ENCODE peak calls at places on chromosomes 11 and 22, in five cellular contexts. One of them, this sample, is unnamed.

GRCh38 chr11:79219186-79220045 is 221.4 kb downstream of the TENM4 start:
- DNase-seq in gastrocnemius medialis: no peak
- DNase-seq in PC-9: no peak
- DNase-seq in ovary: no peak
- DNase-seq in MM.1S: no peak
- DNase-seq in this sample: no peak

GRCh38 chr22:32457031-32457430 is 7.2 kb downstream of the BPIFC start:
- DNase-seq in gastrocnemius medialis: no peak
- DNase-seq in PC-9: no peak
- DNase-seq in ovary: no peak
- DNase-seq in MM.1S: no peak
- DNase-seq in this sample: no peak

GRCh38 chr11:12478743-12479142 is 101.4 kb downstream of the PARVA start:
- DNase-seq in gastrocnemius medialis: no peak
- DNase-seq in PC-9: no peak
- DNase-seq in ovary: no peak
- DNase-seq in MM.1S: no peak
- DNase-seq in this sample: no peak

GRCh38 chr11:1231396-1232327 is 8.8 kb downstream of the MUC5B start:
- DNase-seq in gastrocnemius medialis: no peak
- DNase-seq in PC-9: no peak
- DNase-seq in ovary: no peak
- DNase-seq in MM.1S: no peak
- DNase-seq in this sample: no peak

GRCh38 chr11:14075118-14075601 is 112.6 kb downstream of the SPON1 start:
- DNase-seq in gastrocnemius medialis: no peak
- DNase-seq in PC-9: peak; percentile 47
- DNase-seq in ovary: no peak
- DNase-seq in MM.1S: no peak
- DNase-seq in this sample: no peak

GRCh38 chr11:44731685-44732411 is 5.1 kb downstream of the TSPAN18 start:
- DNase-seq in gastrocnemius medialis: no peak
- DNase-seq in PC-9: no peak
- DNase-seq in ovary: no peak
- DNase-seq in MM.1S: no peak
- DNase-seq in this sample: no peak

GRCh38 chr22:23182289-23183106 is 2.2 kb downstream of the BCR start:
- DNase-seq in gastrocnemius medialis: no peak
- DNase-seq in PC-9: peak; percentile 97
- DNase-seq in ovary: no peak
- DNase-seq in MM.1S: peak; percentile 82
- DNase-seq in this sample: no peak

GRCh38 chr11:76793834-76794291 is 10.7 kb downstream of the TSKU start:
- DNase-seq in gastrocnemius medialis: no peak
- DNase-seq in PC-9: no peak
- DNase-seq in ovary: no peak
- DNase-seq in MM.1S: no peak
- DNase-seq in this sample: no peak

GRCh38 chr11:108269583-108269982 is 46.7 kb downstream of the ATM start:
- DNase-seq in gastrocnemius medialis: no peak
- DNase-seq in PC-9: no peak
- DNase-seq in ovary: no peak
- DNase-seq in MM.1S: no peak
- DNase-seq in this sample: no peak

GRCh38 chr11:79973701-79974626 is 533.1 kb upstream of the TENM4 start:
- DNase-seq in gastrocnemius medialis: peak; percentile 14
- DNase-seq in PC-9: no peak
- DNase-seq in ovary: no peak
- DNase-seq in MM.1S: no peak
- DNase-seq in this sample: no peak

GRCh38 chr11:67262731-67263675 is 3.3 kb upstream of the GRK2 start:
- DNase-seq in gastrocnemius medialis: peak; percentile 74
- DNase-seq in PC-9: peak; percentile 64
- DNase-seq in ovary: peak; percentile 85
- DNase-seq in MM.1S: peak; percentile 76
- DNase-seq in this sample: peak; percentile 83

GRCh38 chr11:67261942-67262681 is 4.2 kb upstream of the GRK2 start:
- DNase-seq in gastrocnemius medialis: no peak
- DNase-seq in PC-9: no peak
- DNase-seq in ovary: peak; percentile 28
- DNase-seq in MM.1S: no peak
- DNase-seq in this sample: no peak

GRCh38 chr11:67264260-67264659 is 2.0 kb upstream of the GRK2 start:
- DNase-seq in gastrocnemius medialis: no peak
- DNase-seq in PC-9: no peak
- DNase-seq in ovary: no peak
- DNase-seq in MM.1S: no peak
- DNase-seq in this sample: no peak

GRCh38 chr11:67260406-67260805 is 5.9 kb upstream of the GRK2 start:
- DNase-seq in gastrocnemius medialis: no peak
- DNase-seq in PC-9: no peak
- DNase-seq in ovary: no peak
- DNase-seq in MM.1S: no peak
- DNase-seq in this sample: no peak

DNA sequence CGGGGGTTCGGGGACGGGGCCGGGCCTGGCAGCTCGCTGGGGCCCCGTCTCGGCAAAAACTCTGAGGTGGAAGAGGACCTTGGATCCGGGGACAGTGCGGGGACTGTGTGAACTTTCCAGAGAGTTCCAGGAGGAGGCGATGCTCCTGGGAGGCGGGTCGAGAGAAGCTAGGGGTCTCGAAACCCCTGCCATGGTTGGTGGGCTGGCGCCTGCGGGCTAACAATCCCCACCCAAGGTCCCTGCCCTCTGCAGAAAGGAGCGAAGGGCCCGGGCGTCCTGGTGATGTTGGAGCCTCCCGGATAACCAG is 4.7 kb upstream of the GRK2 start:
- DNase-seq in gastrocnemius medialis: no peak
- DNase-seq in PC-9: no peak
- DNase-seq in ovary: no peak
- DNase-seq in MM.1S: no peak
- DNase-seq in this sample: no peak
- TF ChIP-seq CTCF in gastrocnemius medialis: no peak
- TF ChIP-seq CTCF in PC-9: no peak
- TF ChIP-seq CTCF in ovary: no peak
- TF ChIP-seq CTCF in MM.1S: no peak
- TF ChIP-seq CTCF in this sample: no peak

DNA sequence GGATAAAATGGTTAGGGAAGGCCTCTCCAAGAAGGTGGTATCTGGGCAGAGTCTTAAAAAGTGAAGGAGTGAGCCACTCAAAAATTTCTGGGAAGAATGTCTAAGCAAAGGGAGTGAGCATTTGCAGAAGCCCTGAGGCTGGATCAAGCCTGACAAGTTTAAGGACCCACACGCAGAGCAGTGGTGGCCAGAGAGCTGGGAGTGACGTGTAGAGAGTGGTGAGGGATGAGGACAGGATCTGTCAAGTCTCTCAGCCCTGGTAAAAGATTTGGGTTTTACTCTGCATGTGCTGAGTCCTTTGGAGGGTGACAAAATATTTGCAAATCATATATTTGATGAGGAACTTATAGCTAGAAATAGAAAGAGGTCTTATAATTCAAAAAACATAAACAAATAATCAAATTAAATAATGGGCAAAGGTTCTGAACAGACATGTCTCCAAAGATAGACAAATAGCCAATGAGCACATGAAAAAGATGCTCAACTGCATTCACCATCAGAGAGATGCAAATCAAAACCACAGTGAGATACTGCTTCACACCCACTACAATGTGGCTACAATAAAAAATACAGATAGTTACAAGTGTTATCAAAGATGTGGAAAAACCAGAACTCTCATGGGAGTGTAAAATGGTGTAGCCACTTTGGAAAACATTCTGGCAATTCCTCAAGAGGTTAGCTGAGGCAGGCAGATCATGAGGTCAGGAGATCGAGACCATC is 107.2 kb upstream of the NNMT start:
- DNase-seq in gastrocnemius medialis: no peak
- DNase-seq in PC-9: no peak
- DNase-seq in ovary: no peak
- DNase-seq in MM.1S: no peak
- DNase-seq in this sample: no peak
- H3K27ac ChIP-seq in gastrocnemius medialis: peak overlapping the region; percentile 97
- H3K27ac ChIP-seq in PC-9: no peak overlapping the region
- H3K27ac ChIP-seq in ovary: no peak overlapping the region
- H3K27ac ChIP-seq in MM.1S: no peak overlapping the region
- H3K27ac ChIP-seq in this sample: peak overlapping the region; percentile 40

GRCh38 chr11:117547188-117547831 is 219.7 kb downstream of the CEP164 start:
- DNase-seq in gastrocnemius medialis: no peak
- DNase-seq in PC-9: no peak
- DNase-seq in ovary: no peak
- DNase-seq in MM.1S: no peak
- DNase-seq in this sample: no peak

GRCh38 chr11:117545706-117546105 is 218.1 kb downstream of the CEP164 start:
- DNase-seq in gastrocnemius medialis: no peak
- DNase-seq in PC-9: no peak
- DNase-seq in ovary: no peak
- DNase-seq in MM.1S: no peak
- DNase-seq in this sample: no peak

GRCh38 chr11:117544431-117544830 is 216.8 kb downstream of the CEP164 start:
- DNase-seq in gastrocnemius medialis: no peak
- DNase-seq in PC-9: no peak
- DNase-seq in ovary: no peak
- DNase-seq in MM.1S: no peak
- DNase-seq in this sample: no peak

GRCh38 chr11:117547911-117548310 is 220.3 kb downstream of the CEP164 start:
- DNase-seq in gastrocnemius medialis: no peak
- DNase-seq in PC-9: no peak
- DNase-seq in ovary: no peak
- DNase-seq in MM.1S: no peak
- DNase-seq in this sample: no peak

DNA sequence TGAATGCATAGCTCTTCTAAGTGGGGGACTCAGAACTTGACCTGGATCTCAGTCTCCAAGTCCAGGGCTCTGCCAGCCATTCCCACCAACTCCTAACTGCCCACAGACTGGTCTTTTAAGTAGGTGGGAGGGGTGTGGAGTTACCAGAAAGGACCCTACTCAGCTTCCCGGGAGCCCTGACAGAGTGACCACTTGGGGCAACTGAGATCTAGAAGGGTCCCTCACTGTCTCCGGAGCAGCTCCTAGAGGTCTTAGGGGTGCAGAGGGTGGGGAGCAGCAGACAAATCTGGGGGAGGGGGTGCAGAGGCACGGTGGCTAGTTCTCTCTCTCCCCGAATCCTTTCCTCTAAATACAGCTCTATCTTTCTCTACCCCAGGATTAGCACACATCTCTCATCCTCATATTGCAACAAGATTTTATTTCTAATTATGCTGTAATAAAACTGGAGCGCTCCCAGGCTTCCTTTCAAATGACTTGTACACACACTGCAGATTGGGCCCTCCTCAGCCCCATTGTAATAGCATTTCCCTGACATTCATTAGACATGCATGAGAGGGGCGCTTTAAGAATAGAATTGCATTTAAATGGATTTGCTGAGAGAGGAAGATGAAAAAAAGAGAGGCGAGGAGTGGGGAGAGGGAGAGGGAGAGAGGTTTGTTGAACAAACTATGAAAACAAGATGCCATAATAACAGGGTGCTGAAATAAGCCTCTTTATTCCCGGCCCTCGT is 218.9 kb downstream of the CEP164 start:
- DNase-seq in gastrocnemius medialis: no peak
- DNase-seq in PC-9: no peak
- DNase-seq in ovary: no peak
- DNase-seq in MM.1S: no peak
- DNase-seq in this sample: no peak
- H3K27me3 ChIP-seq in gastrocnemius medialis: no peaks in the 10 kb centered on the region
- H3K27me3 ChIP-seq in PC-9: peaks cover 100% of the 10 kb centered on the region
- H3K27me3 ChIP-seq in ovary: no peaks in the 10 kb centered on the region
- H3K27me3 ChIP-seq in MM.1S: peaks cover 86% of the 10 kb centered on the region
- H3K27me3 ChIP-seq in this sample: peaks cover 5% of the 10 kb centered on the region

DNA sequence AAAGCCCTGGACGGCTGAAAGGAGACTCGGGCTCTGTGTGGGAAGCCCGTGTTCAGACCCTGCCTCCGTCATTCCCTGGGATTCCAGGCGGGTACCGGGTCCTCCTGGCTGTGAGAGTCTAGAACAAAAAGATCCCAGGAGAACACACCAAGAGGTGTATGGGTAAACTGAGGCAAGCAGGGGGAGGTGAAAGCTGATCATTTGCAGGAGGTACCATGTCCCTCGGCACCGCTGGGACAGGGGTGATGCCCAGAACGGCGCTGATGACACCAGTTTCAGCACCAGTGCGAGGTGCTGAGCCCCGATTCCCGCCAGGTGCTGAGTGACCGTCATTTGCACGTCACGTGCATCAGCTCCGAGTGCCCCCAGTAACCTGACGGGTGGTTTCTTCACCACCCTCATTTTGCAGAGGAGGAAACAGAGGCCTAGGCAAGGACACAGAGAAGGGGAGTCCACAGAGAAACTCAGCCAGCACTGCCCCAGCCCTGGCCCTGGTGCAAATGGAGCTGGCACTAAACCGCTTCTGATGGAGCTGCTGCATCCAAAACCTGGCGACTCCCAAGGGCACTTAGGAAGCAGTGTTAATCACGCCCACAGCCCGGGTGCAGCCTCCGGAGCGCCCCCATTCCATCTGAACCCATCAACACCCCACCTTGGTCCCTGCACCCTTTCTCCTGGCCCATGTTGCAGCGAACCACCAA is 16.8 kb downstream of the MACROD1 start:
- DNase-seq in gastrocnemius medialis: no peak
- DNase-seq in PC-9: no peak
- DNase-seq in ovary: no peak
- DNase-seq in MM.1S: no peak
- DNase-seq in this sample: no peak
- TF ChIP-seq CTCF in gastrocnemius medialis: peak; percentile 1
- TF ChIP-seq CTCF in PC-9: peak; percentile 61
- TF ChIP-seq CTCF in ovary: no peak
- TF ChIP-seq CTCF in MM.1S: no peak
- TF ChIP-seq CTCF in this sample: peak; percentile 53

GRCh38 chr11:65043881-65044501 is 3.0 kb downstream of the SAC3D1 start:
- DNase-seq in gastrocnemius medialis: peak; percentile 36
- DNase-seq in PC-9: peak; percentile 42
- DNase-seq in ovary: no peak
- DNase-seq in MM.1S: no peak
- DNase-seq in this sample: peak; percentile 48
- H3K27ac ChIP-seq in gastrocnemius medialis: no peak overlapping the region
- H3K27ac ChIP-seq in PC-9: no peak overlapping the region
- H3K27ac ChIP-seq in ovary: no peak overlapping the region
- H3K27ac ChIP-seq in MM.1S: no peak overlapping the region
- H3K27ac ChIP-seq in this sample: peak overlapping the region; percentile 39

GRCh38 chr11:69817265-69818236 is 1.7 kb downstream of the FGF3 start:
- DNase-seq in gastrocnemius medialis: no peak
- DNase-seq in PC-9: no peak
- DNase-seq in ovary: no peak
- DNase-seq in MM.1S: no peak
- DNase-seq in this sample: no peak
- H3K27me3 ChIP-seq in gastrocnemius medialis: peaks cover 39% of the 10 kb centered on the region
- H3K27me3 ChIP-seq in PC-9: peaks cover 45% of the 10 kb centered on the region
- H3K27me3 ChIP-seq in ovary: no peaks in the 10 kb centered on the region
- H3K27me3 ChIP-seq in MM.1S: peaks cover 67% of the 10 kb centered on the region
- H3K27me3 ChIP-seq in this sample: peaks cover 94% of the 10 kb centered on the region

This sample was measured in left ventricle myocardium inferior.